ENCODE peak calls at places on chromosome 6, in four cellular contexts. V is uterus, G is PC-9, Y is progenitor cell of endocrine pancreas. N is an unnamed sample.

GRCh38 chr6:159996626-159997497 is 28.0 kb downstream of the IGF2R start:
- DNase-seq in V (no peak), G (no peak), Y (no peak), N (no peak)

GRCh38 chr6:105459049-105459448 is 56.2 kb upstream of the PREP start:
- DNase-seq in V (no peak), G (no peak), Y (no peak), N (peak)

GRCh38 chr6:129646617-129647016 is 63.4 kb downstream of the ARHGAP18 start:
- DNase-seq in G (no peak), Y (no peak), V (no peak), N (no peak)

GRCh38 chr6:163944897-163945296 is 530.4 kb downstream of the QKI start:
- DNase-seq in Y (no peak), G (no peak), V (no peak), N (no peak)

GRCh38 chr6:5142915-5143314 is 57.8 kb downstream of the PPP1R3G start:
- DNase-seq in G (no peak), V (no peak), Y (no peak), N (no peak)

GRCh38 chr6:154414021-154414813 is 57.6 kb upstream of the IPCEF1 start:
- DNase-seq in Y (no peak), V (no peak), G (no peak), N (no peak)

GRCh38 chr6:106557837-106558236 is 71.5 kb downstream of the RTN4IP1 start:
- DNase-seq in G (no peak), Y (no peak), V (no peak), N (no peak)

GRCh38 chr6:52994031-52994788 is 874 bp downstream of the GSTA4 start:
- DNase-seq in G (no peak), Y (no peak), V (peak), N (no peak)

GRCh38 chr6:14274016-14274415 is 156.4 kb downstream of the CD83 start:
- DNase-seq in G (no peak), Y (no peak), V (no peak), N (no peak)

GRCh38 chr6:13554929-13555333 is 19.5 kb upstream of the SIRT5 start:
- DNase-seq in G (peak), V (no peak), Y (no peak), N (no peak)

GRCh38 chr6:113031591-113031990 is 684.5 kb downstream of the RFPL4B start:
- DNase-seq in V (no peak), Y (no peak), G (no peak), N (no peak)

GRCh38 chr6:79101164-79101563 is 23.1 kb upstream of the PHIP start:
- DNase-seq in Y (no peak), G (no peak), V (no peak), N (no peak)

GRCh38 chr6:134534708-134535149 is 216.8 kb upstream of the SGK1 start:
- DNase-seq in G (peak), Y (no peak), V (no peak), N (no peak)

GRCh38 chr6:15089569-15090144 is 156.2 kb upstream of the JARID2 start:
- DNase-seq in G (peak), Y (no peak), V (peak), N (no peak)

GRCh38 chr6:43506667-43507471 is 3.3 kb downstream of the LRRC73 start:
- DNase-seq in G (peak), Y (peak), V (peak), N (peak)

GRCh38 chr6:30075987-30076311 is 380 bp upstream of the RNF39 start:
- DNase-seq in Y (no peak), V (no peak), G (peak), N (no peak)

GRCh38 chr6:113050010-113050893 is 703.1 kb downstream of the RFPL4B start:
- DNase-seq in V (no peak), G (peak), Y (no peak), N (no peak)

GRCh38 chr6:4581468-4582420 is 194.5 kb upstream of the CDYL start:
- DNase-seq in G (peak), V (no peak), Y (no peak), N (no peak)

GRCh38 chr6:108897371-108897770 is 49.1 kb downstream of the ARMC2 start:
- DNase-seq in G (peak), V (no peak), Y (no peak), N (no peak)

GRCh38 chr6:22980446-22980845 is 411.1 kb downstream of the HDGFL1 start:
- DNase-seq in Y (no peak), G (peak), V (no peak), N (no peak)

GRCh38 chr6:116059713-116060571 is 749 bp downstream of the FRK start:
- DNase-seq in V (no peak), Y (no peak), G (peak), N (peak)

GRCh38 chr6:110398778-110399177 is 16.6 kb downstream of the DDO start:
- DNase-seq in V (no peak), Y (no peak), G (no peak), N (no peak)

GRCh38 chr6:39157511-39157910 is 42.5 kb upstream of the SAYSD1 start:
- DNase-seq in G (no peak), Y (no peak), V (no peak), N (no peak)

GRCh38 chr6:141354191-141354950 is 778.4 kb upstream of the GJE1 start:
- DNase-seq in Y (no peak), G (no peak), V (no peak), N (no peak)
- TF ChIP-seq CTCF in Y (peak), G (no peak), V (no peak), N (peak)

GRCh38 chr6:41442800-41443501 is 103.2 kb upstream of the FOXP4 start:
- DNase-seq in Y (peak), G (no peak), V (peak), N (no peak)
- TF ChIP-seq CTCF in Y (peak), G (no peak), V (peak), N (peak)

GRCh38 chr6:81073323-81073722 is 679.2 kb downstream of the TENT5A start:
- DNase-seq in V (no peak), Y (no peak), G (no peak), N (no peak)

DNA sequence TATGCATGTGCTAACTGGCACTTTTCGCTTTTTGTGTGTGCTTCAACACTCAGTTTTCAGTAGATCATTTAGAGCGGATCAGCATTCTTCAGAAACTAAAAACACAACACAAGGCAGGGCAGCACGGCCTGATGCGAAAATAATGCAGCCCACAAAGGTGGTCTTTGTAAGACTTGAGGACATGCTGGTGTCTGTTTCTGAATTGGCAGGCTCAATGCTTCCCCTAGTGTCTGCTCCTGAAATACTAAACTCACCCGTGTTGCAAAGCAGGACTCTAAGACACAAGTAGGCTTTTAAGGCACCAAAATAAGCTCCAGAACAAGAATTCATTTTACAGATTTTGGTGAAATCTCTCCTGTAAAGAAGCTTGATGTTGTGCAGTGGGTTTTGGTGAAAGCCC is 676.5 kb downstream of the TENT5A start:
- DNase-seq in V (no peak), G (no peak), Y (no peak), N (no peak)
- TF ChIP-seq CTCF in V (no peak), G (no peak), Y (peak), N (peak)

GRCh38 chr6:169933251-169933821 is 181.9 kb downstream of the ERMARD start:
- DNase-seq in Y (no peak), G (no peak), V (no peak), N (no peak)
- TF ChIP-seq CTCF in Y (no peak), G (no peak), V (no peak), N (no peak)

GRCh38 chr6:9103876-9104521 is 668.7 kb upstream of the SLC35B3 start:
- DNase-seq in G (no peak), V (no peak), Y (no peak), N (no peak)
- TF ChIP-seq CTCF in G (no peak), V (no peak), Y (no peak), N (no peak)

GRCh38 chr6:167826230-167827061 is at the start of gene AFDN:
- DNase-seq in V (peak), G (peak), Y (peak), N (peak)
- TF ChIP-seq CTCF in V (peak), G (peak), Y (peak), N (peak)

GRCh38 chr6:28496099-28496779 is 19.4 kb downstream of the GPX6 start:
- DNase-seq in V (no peak), Y (no peak), G (no peak), N (no peak)
- TF ChIP-seq CTCF in V (no peak), Y (peak), G (peak), N (peak)

GRCh38 chr6:144063744-144064401 is 31.5 kb downstream of the SF3B5 start:
- DNase-seq in V (peak), Y (peak), G (peak), N (peak)
- TF ChIP-seq CTCF in V (no peak), Y (peak), G (peak), N (peak)

GRCh38 chr6:142845624-142846458 is 99.1 kb downstream of the HIVEP2 start:
- DNase-seq in V (peak), G (peak), Y (no peak), N (no peak)
- TF ChIP-seq CTCF in V (no peak), G (no peak), Y (no peak), N (no peak)

GRCh38 chr6:150334790-150335783 is 33.7 kb upstream of the IYD start:
- DNase-seq in Y (peak), G (peak), V (no peak), N (peak)
- TF ChIP-seq CTCF in Y (peak), G (peak), V (peak), N (peak)

N was measured in GM13977.